ENCODE peak calls at places on chromosomes 4 and X, in ten cellular contexts. One of them, this sample, is unnamed.

GRCh38 chr4:83217721-83218522 is 66.7 kb downstream of the COQ2 start:
- DNase-seq in psoas muscle: no peak
- DNase-seq in NCI-H510A: no peak
- DNase-seq in activated T-helper 1 cell treated with Interleukin-2 at 50 U/mL for 16 hours: peak; percentile 44
- DNase-seq in choroid plexus epithelial cell: peak; percentile 28
- DNase-seq in activated CD4-positive, alpha-beta T cell treated with anti-CD3 and anti-CD28 coated beads, Interleukin-2, amount 50 U/mL, for 48 hours: peak; percentile 44
- DNase-seq in COR-L47: no peak
- DNase-seq in ELR: peak; percentile 6
- DNase-seq in neural crest cell: no peak
- DNase-seq in NCI-H2081: no peak
- DNase-seq in this sample: no peak

GRCh38 chr4:133776503-133776902 is 425.1 kb downstream of the PABPC4L start:
- DNase-seq in activated T-helper 1 cell treated with Interleukin-2 at 50 U/mL for 16 hours: no peak
- DNase-seq in COR-L47: no peak
- DNase-seq in psoas muscle: no peak
- DNase-seq in ELR: no peak
- DNase-seq in NCI-H2081: no peak
- DNase-seq in neural crest cell: no peak
- DNase-seq in activated CD4-positive, alpha-beta T cell treated with anti-CD3 and anti-CD28 coated beads, Interleukin-2, amount 50 U/mL, for 48 hours: no peak
- DNase-seq in NCI-H510A: no peak
- DNase-seq in choroid plexus epithelial cell: no peak
- DNase-seq in this sample: no peak

GRCh38 chr4:21949073-21949457 is 493 bp upstream of the KCNIP4 start:
- DNase-seq in activated CD4-positive, alpha-beta T cell treated with anti-CD3 and anti-CD28 coated beads, Interleukin-2, amount 50 U/mL, for 48 hours: no peak
- DNase-seq in COR-L47: peak; percentile 36
- DNase-seq in neural crest cell: no peak
- DNase-seq in NCI-H2081: no peak
- DNase-seq in choroid plexus epithelial cell: no peak
- DNase-seq in NCI-H510A: peak; percentile 37
- DNase-seq in psoas muscle: no peak
- DNase-seq in activated T-helper 1 cell treated with Interleukin-2 at 50 U/mL for 16 hours: no peak
- DNase-seq in ELR: peak; percentile 3
- DNase-seq in this sample: peak; percentile 35

GRCh38 chr4:146370841-146371240 is 150.9 kb downstream of the SLC10A7 start:
- DNase-seq in NCI-H510A: no peak
- DNase-seq in psoas muscle: no peak
- DNase-seq in COR-L47: no peak
- DNase-seq in activated T-helper 1 cell treated with Interleukin-2 at 50 U/mL for 16 hours: no peak
- DNase-seq in neural crest cell: no peak
- DNase-seq in NCI-H2081: no peak
- DNase-seq in ELR: peak; percentile 79
- DNase-seq in choroid plexus epithelial cell: peak; percentile 36
- DNase-seq in activated CD4-positive, alpha-beta T cell treated with anti-CD3 and anti-CD28 coated beads, Interleukin-2, amount 50 U/mL, for 48 hours: no peak
- DNase-seq in this sample: no peak

GRCh38 chr4:61425315-61425714 is 225.2 kb downstream of the ADGRL3 start:
- DNase-seq in NCI-H510A: no peak
- DNase-seq in activated CD4-positive, alpha-beta T cell treated with anti-CD3 and anti-CD28 coated beads, Interleukin-2, amount 50 U/mL, for 48 hours: no peak
- DNase-seq in neural crest cell: no peak
- DNase-seq in COR-L47: no peak
- DNase-seq in ELR: no peak
- DNase-seq in activated T-helper 1 cell treated with Interleukin-2 at 50 U/mL for 16 hours: no peak
- DNase-seq in psoas muscle: no peak
- DNase-seq in choroid plexus epithelial cell: no peak
- DNase-seq in NCI-H2081: no peak
- DNase-seq in this sample: no peak

GRCh38 chr4:95048296-95048695 is 290.5 kb downstream of the BMPR1B start:
- DNase-seq in activated CD4-positive, alpha-beta T cell treated with anti-CD3 and anti-CD28 coated beads, Interleukin-2, amount 50 U/mL, for 48 hours: no peak
- DNase-seq in NCI-H510A: no peak
- DNase-seq in choroid plexus epithelial cell: peak; percentile 27
- DNase-seq in activated T-helper 1 cell treated with Interleukin-2 at 50 U/mL for 16 hours: no peak
- DNase-seq in NCI-H2081: no peak
- DNase-seq in ELR: no peak
- DNase-seq in neural crest cell: no peak
- DNase-seq in COR-L47: no peak
- DNase-seq in psoas muscle: no peak
- DNase-seq in this sample: no peak

GRCh38 chr4:133148690-133149363 is at the start of gene PCDH10:
- DNase-seq in COR-L47: peak; percentile 77
- DNase-seq in choroid plexus epithelial cell: peak; percentile 97
- DNase-seq in activated CD4-positive, alpha-beta T cell treated with anti-CD3 and anti-CD28 coated beads, Interleukin-2, amount 50 U/mL, for 48 hours: peak; percentile 45
- DNase-seq in ELR: peak; percentile 92
- DNase-seq in activated T-helper 1 cell treated with Interleukin-2 at 50 U/mL for 16 hours: no peak
- DNase-seq in psoas muscle: peak; percentile 86
- DNase-seq in NCI-H510A: peak; percentile 73
- DNase-seq in NCI-H2081: peak; percentile 88
- DNase-seq in neural crest cell: peak; percentile 94
- DNase-seq in this sample: peak; percentile 97

GRCh38 chrX:21885568-21885967 is 29.8 kb downstream of the YY2 start:
- DNase-seq in COR-L47: no peak
- DNase-seq in NCI-H510A: no peak
- DNase-seq in neural crest cell: no peak
- DNase-seq in activated CD4-positive, alpha-beta T cell treated with anti-CD3 and anti-CD28 coated beads, Interleukin-2, amount 50 U/mL, for 48 hours: no peak
- DNase-seq in NCI-H2081: no peak
- DNase-seq in ELR: no peak
- DNase-seq in choroid plexus epithelial cell: peak; percentile 84
- DNase-seq in psoas muscle: no peak
- DNase-seq in activated T-helper 1 cell treated with Interleukin-2 at 50 U/mL for 16 hours: no peak
- DNase-seq in this sample: no peak

GRCh38 chr4:26490111-26490979 is at the start of gene CCKAR:
- DNase-seq in neural crest cell: no peak
- DNase-seq in ELR: no peak
- DNase-seq in activated CD4-positive, alpha-beta T cell treated with anti-CD3 and anti-CD28 coated beads, Interleukin-2, amount 50 U/mL, for 48 hours: no peak
- DNase-seq in psoas muscle: no peak
- DNase-seq in choroid plexus epithelial cell: no peak
- DNase-seq in activated T-helper 1 cell treated with Interleukin-2 at 50 U/mL for 16 hours: no peak
- DNase-seq in COR-L47: peak; percentile 87
- DNase-seq in NCI-H2081: peak; percentile 78
- DNase-seq in NCI-H510A: no peak
- DNase-seq in this sample: peak; percentile 10

GRCh38 chr4:185887125-185887524 is 75.1 kb upstream of the SORBS2 start:
- DNase-seq in psoas muscle: no peak
- DNase-seq in NCI-H2081: no peak
- DNase-seq in activated CD4-positive, alpha-beta T cell treated with anti-CD3 and anti-CD28 coated beads, Interleukin-2, amount 50 U/mL, for 48 hours: no peak
- DNase-seq in activated T-helper 1 cell treated with Interleukin-2 at 50 U/mL for 16 hours: no peak
- DNase-seq in neural crest cell: no peak
- DNase-seq in ELR: no peak
- DNase-seq in NCI-H510A: no peak
- DNase-seq in COR-L47: no peak
- DNase-seq in choroid plexus epithelial cell: no peak
- DNase-seq in this sample: no peak

GRCh38 chr4:130306566-130306965 is 1210.6 kb downstream of the C4orf33 start:
- DNase-seq in choroid plexus epithelial cell: no peak
- DNase-seq in ELR: peak; percentile 8
- DNase-seq in activated T-helper 1 cell treated with Interleukin-2 at 50 U/mL for 16 hours: no peak
- DNase-seq in NCI-H510A: no peak
- DNase-seq in psoas muscle: no peak
- DNase-seq in activated CD4-positive, alpha-beta T cell treated with anti-CD3 and anti-CD28 coated beads, Interleukin-2, amount 50 U/mL, for 48 hours: no peak
- DNase-seq in NCI-H2081: no peak
- DNase-seq in neural crest cell: no peak
- DNase-seq in COR-L47: no peak
- DNase-seq in this sample: no peak

GRCh38 chr4:24806206-24806990 is 11.0 kb downstream of the SOD3 start:
- DNase-seq in activated CD4-positive, alpha-beta T cell treated with anti-CD3 and anti-CD28 coated beads, Interleukin-2, amount 50 U/mL, for 48 hours: no peak
- DNase-seq in NCI-H510A: no peak
- DNase-seq in choroid plexus epithelial cell: no peak
- DNase-seq in neural crest cell: no peak
- DNase-seq in COR-L47: no peak
- DNase-seq in ELR: no peak
- DNase-seq in NCI-H2081: no peak
- DNase-seq in psoas muscle: no peak
- DNase-seq in activated T-helper 1 cell treated with Interleukin-2 at 50 U/mL for 16 hours: no peak
- DNase-seq in this sample: no peak

GRCh38 chr4:2094545-2094944 is 35.4 kb downstream of the NAT8L start:
- DNase-seq in psoas muscle: no peak
- DNase-seq in ELR: no peak
- DNase-seq in neural crest cell: no peak
- DNase-seq in NCI-H2081: no peak
- DNase-seq in activated T-helper 1 cell treated with Interleukin-2 at 50 U/mL for 16 hours: no peak
- DNase-seq in activated CD4-positive, alpha-beta T cell treated with anti-CD3 and anti-CD28 coated beads, Interleukin-2, amount 50 U/mL, for 48 hours: no peak
- DNase-seq in choroid plexus epithelial cell: no peak
- DNase-seq in COR-L47: no peak
- DNase-seq in NCI-H510A: no peak
- DNase-seq in this sample: no peak

GRCh38 chr4:173171098-173171497 is 2.5 kb downstream of the GALNT7 start:
- DNase-seq in NCI-H2081: no peak
- DNase-seq in neural crest cell: no peak
- DNase-seq in NCI-H510A: no peak
- DNase-seq in activated T-helper 1 cell treated with Interleukin-2 at 50 U/mL for 16 hours: no peak
- DNase-seq in COR-L47: peak; percentile 59
- DNase-seq in activated CD4-positive, alpha-beta T cell treated with anti-CD3 and anti-CD28 coated beads, Interleukin-2, amount 50 U/mL, for 48 hours: no peak
- DNase-seq in psoas muscle: no peak
- DNase-seq in ELR: peak; percentile 72
- DNase-seq in choroid plexus epithelial cell: peak; percentile 63
- DNase-seq in this sample: peak; percentile 16

GRCh38 chr4:40976343-40976742 is 226.6 kb downstream of the NSUN7 start:
- DNase-seq in NCI-H510A: no peak
- DNase-seq in activated CD4-positive, alpha-beta T cell treated with anti-CD3 and anti-CD28 coated beads, Interleukin-2, amount 50 U/mL, for 48 hours: no peak
- DNase-seq in activated T-helper 1 cell treated with Interleukin-2 at 50 U/mL for 16 hours: no peak
- DNase-seq in NCI-H2081: peak; percentile 56
- DNase-seq in psoas muscle: no peak
- DNase-seq in neural crest cell: peak; percentile 28
- DNase-seq in choroid plexus epithelial cell: peak; percentile 79
- DNase-seq in ELR: peak; percentile 78
- DNase-seq in COR-L47: peak; percentile 68
- DNase-seq in this sample: peak; percentile 47

GRCh38 chr4:148092316-148093014 is 349.7 kb downstream of the NR3C2 start:
- DNase-seq in COR-L47: no peak
- DNase-seq in neural crest cell: no peak
- DNase-seq in ELR: no peak
- DNase-seq in NCI-H2081: no peak
- DNase-seq in activated T-helper 1 cell treated with Interleukin-2 at 50 U/mL for 16 hours: no peak
- DNase-seq in activated CD4-positive, alpha-beta T cell treated with anti-CD3 and anti-CD28 coated beads, Interleukin-2, amount 50 U/mL, for 48 hours: no peak
- DNase-seq in NCI-H510A: no peak
- DNase-seq in choroid plexus epithelial cell: no peak
- DNase-seq in psoas muscle: no peak
- DNase-seq in this sample: no peak

GRCh38 chr4:20109395-20109794 is 142.3 kb upstream of the SLIT2 start:
- DNase-seq in ELR: no peak
- DNase-seq in neural crest cell: no peak
- DNase-seq in NCI-H510A: no peak
- DNase-seq in NCI-H2081: no peak
- DNase-seq in psoas muscle: no peak
- DNase-seq in activated T-helper 1 cell treated with Interleukin-2 at 50 U/mL for 16 hours: no peak
- DNase-seq in COR-L47: no peak
- DNase-seq in activated CD4-positive, alpha-beta T cell treated with anti-CD3 and anti-CD28 coated beads, Interleukin-2, amount 50 U/mL, for 48 hours: no peak
- DNase-seq in choroid plexus epithelial cell: peak; percentile 69
- DNase-seq in this sample: no peak

GRCh38 chr4:68175562-68176155 is 46.0 kb upstream of the TMPRSS11F start:
- DNase-seq in neural crest cell: peak; percentile 58
- DNase-seq in COR-L47: peak; percentile 33
- DNase-seq in NCI-H510A: peak; percentile 11
- DNase-seq in psoas muscle: no peak
- DNase-seq in choroid plexus epithelial cell: peak; percentile 78
- DNase-seq in ELR: peak; percentile 64
- DNase-seq in activated CD4-positive, alpha-beta T cell treated with anti-CD3 and anti-CD28 coated beads, Interleukin-2, amount 50 U/mL, for 48 hours: peak; percentile 32
- DNase-seq in activated T-helper 1 cell treated with Interleukin-2 at 50 U/mL for 16 hours: no peak
- DNase-seq in NCI-H2081: peak; percentile 30
- DNase-seq in this sample: peak; percentile 36

GRCh38 chr4:128516568-128516967 is 229.0 kb upstream of the PGRMC2 start:
- DNase-seq in NCI-H2081: no peak
- DNase-seq in COR-L47: no peak
- DNase-seq in psoas muscle: no peak
- DNase-seq in ELR: no peak
- DNase-seq in choroid plexus epithelial cell: peak; percentile 26
- DNase-seq in activated T-helper 1 cell treated with Interleukin-2 at 50 U/mL for 16 hours: no peak
- DNase-seq in NCI-H510A: no peak
- DNase-seq in neural crest cell: no peak
- DNase-seq in activated CD4-positive, alpha-beta T cell treated with anti-CD3 and anti-CD28 coated beads, Interleukin-2, amount 50 U/mL, for 48 hours: no peak
- DNase-seq in this sample: no peak

GRCh38 chr4:112973897-112974296 is 75.6 kb upstream of the ANK2 start:
- DNase-seq in neural crest cell: no peak
- DNase-seq in NCI-H2081: no peak
- DNase-seq in ELR: no peak
- DNase-seq in COR-L47: peak; percentile 49
- DNase-seq in activated T-helper 1 cell treated with Interleukin-2 at 50 U/mL for 16 hours: no peak
- DNase-seq in choroid plexus epithelial cell: no peak
- DNase-seq in psoas muscle: no peak
- DNase-seq in NCI-H510A: no peak
- DNase-seq in activated CD4-positive, alpha-beta T cell treated with anti-CD3 and anti-CD28 coated beads, Interleukin-2, amount 50 U/mL, for 48 hours: no peak
- DNase-seq in this sample: no peak

GRCh38 chrX:150897371-150898319 is 823 bp downstream of the CD99L2 start:
- DNase-seq in activated CD4-positive, alpha-beta T cell treated with anti-CD3 and anti-CD28 coated beads, Interleukin-2, amount 50 U/mL, for 48 hours: peak; percentile 54
- DNase-seq in neural crest cell: no peak
- DNase-seq in ELR: peak; percentile 35
- DNase-seq in NCI-H510A: peak; percentile 62
- DNase-seq in NCI-H2081: no peak
- DNase-seq in activated T-helper 1 cell treated with Interleukin-2 at 50 U/mL for 16 hours: no peak
- DNase-seq in COR-L47: peak; percentile 44
- DNase-seq in choroid plexus epithelial cell: peak; percentile 32
- DNase-seq in psoas muscle: peak; percentile 17
- DNase-seq in this sample: peak; percentile 60

GRCh38 chr4:158444621-158445020 is 77.1 kb upstream of the RXFP1 start:
- DNase-seq in choroid plexus epithelial cell: peak; percentile 18
- DNase-seq in NCI-H510A: no peak
- DNase-seq in activated T-helper 1 cell treated with Interleukin-2 at 50 U/mL for 16 hours: no peak
- DNase-seq in NCI-H2081: no peak
- DNase-seq in psoas muscle: no peak
- DNase-seq in COR-L47: no peak
- DNase-seq in activated CD4-positive, alpha-beta T cell treated with anti-CD3 and anti-CD28 coated beads, Interleukin-2, amount 50 U/mL, for 48 hours: no peak
- DNase-seq in ELR: peak; percentile 5
- DNase-seq in neural crest cell: no peak
- DNase-seq in this sample: no peak

GRCh38 chrX:148914783-148915182 is 414.4 kb downstream of the AFF2 start:
- DNase-seq in NCI-H510A: no peak
- DNase-seq in ELR: no peak
- DNase-seq in choroid plexus epithelial cell: no peak
- DNase-seq in activated CD4-positive, alpha-beta T cell treated with anti-CD3 and anti-CD28 coated beads, Interleukin-2, amount 50 U/mL, for 48 hours: no peak
- DNase-seq in NCI-H2081: no peak
- DNase-seq in neural crest cell: no peak
- DNase-seq in COR-L47: no peak
- DNase-seq in psoas muscle: no peak
- DNase-seq in activated T-helper 1 cell treated with Interleukin-2 at 50 U/mL for 16 hours: no peak
- DNase-seq in this sample: no peak

GRCh38 chrX:130975947-130976346 is 72.9 kb upstream of the ENOX2 start:
- DNase-seq in activated T-helper 1 cell treated with Interleukin-2 at 50 U/mL for 16 hours: no peak
- DNase-seq in NCI-H510A: no peak
- DNase-seq in COR-L47: no peak
- DNase-seq in choroid plexus epithelial cell: peak; percentile 69
- DNase-seq in activated CD4-positive, alpha-beta T cell treated with anti-CD3 and anti-CD28 coated beads, Interleukin-2, amount 50 U/mL, for 48 hours: peak; percentile 4
- DNase-seq in NCI-H2081: peak; percentile 46
- DNase-seq in neural crest cell: peak; percentile 64
- DNase-seq in psoas muscle: no peak
- DNase-seq in ELR: peak; percentile 67
- DNase-seq in this sample: peak; percentile 66

GRCh38 chr4:153067376-153067775 is 131.3 kb downstream of the FHDC1 start:
- DNase-seq in activated T-helper 1 cell treated with Interleukin-2 at 50 U/mL for 16 hours: no peak
- DNase-seq in NCI-H2081: no peak
- DNase-seq in COR-L47: no peak
- DNase-seq in choroid plexus epithelial cell: peak; percentile 29
- DNase-seq in activated CD4-positive, alpha-beta T cell treated with anti-CD3 and anti-CD28 coated beads, Interleukin-2, amount 50 U/mL, for 48 hours: no peak
- DNase-seq in neural crest cell: no peak
- DNase-seq in psoas muscle: no peak
- DNase-seq in NCI-H510A: no peak
- DNase-seq in ELR: peak; percentile 33
- DNase-seq in this sample: no peak

GRCh38 chr4:3285558-3286334 is 7.1 kb upstream of the RGS12 start:
- DNase-seq in activated T-helper 1 cell treated with Interleukin-2 at 50 U/mL for 16 hours: no peak
- DNase-seq in neural crest cell: no peak
- DNase-seq in ELR: peak; percentile 72
- DNase-seq in choroid plexus epithelial cell: peak; percentile 63
- DNase-seq in NCI-H2081: no peak
- DNase-seq in NCI-H510A: no peak
- DNase-seq in psoas muscle: peak; percentile 55
- DNase-seq in COR-L47: no peak
- DNase-seq in activated CD4-positive, alpha-beta T cell treated with anti-CD3 and anti-CD28 coated beads, Interleukin-2, amount 50 U/mL, for 48 hours: no peak
- DNase-seq in this sample: no peak

GRCh38 chr4:133147922-133148689 is 988 bp upstream of the PCDH10 start:
- DNase-seq in psoas muscle: no peak
- DNase-seq in activated T-helper 1 cell treated with Interleukin-2 at 50 U/mL for 16 hours: no peak
- DNase-seq in activated CD4-positive, alpha-beta T cell treated with anti-CD3 and anti-CD28 coated beads, Interleukin-2, amount 50 U/mL, for 48 hours: no peak
- DNase-seq in neural crest cell: peak; percentile 49
- DNase-seq in ELR: peak; percentile 68
- DNase-seq in NCI-H510A: peak; percentile 50
- DNase-seq in NCI-H2081: no peak
- DNase-seq in COR-L47: peak; percentile 26
- DNase-seq in choroid plexus epithelial cell: peak; percentile 61
- DNase-seq in this sample: peak; percentile 62

GRCh38 chr4:152618971-152619370 is 60.8 kb downstream of the TMEM154 start:
- DNase-seq in activated T-helper 1 cell treated with Interleukin-2 at 50 U/mL for 16 hours: no peak
- DNase-seq in activated CD4-positive, alpha-beta T cell treated with anti-CD3 and anti-CD28 coated beads, Interleukin-2, amount 50 U/mL, for 48 hours: no peak
- DNase-seq in COR-L47: no peak
- DNase-seq in neural crest cell: no peak
- DNase-seq in NCI-H510A: no peak
- DNase-seq in choroid plexus epithelial cell: no peak
- DNase-seq in psoas muscle: no peak
- DNase-seq in NCI-H2081: no peak
- DNase-seq in ELR: no peak
- DNase-seq in this sample: no peak